ENCODE peak calls at places on chromosome 2, in four cellular contexts. L, U, M and C are unnamed samples.

GRCh38 chr2:12048551-12048950 is 302.1 kb downstream of the LPIN1 start:
- DNase-seq in M (no peak), L (no peak), U (no peak), C (no peak)

GRCh38 chr2:232103140-232103737 is 141.7 kb downstream of the DIS3L2 start:
- DNase-seq in M (no peak), U (no peak), L (no peak), C (no peak)

GRCh38 chr2:44833123-44834069 is 108.1 kb upstream of the SIX3 start:
- DNase-seq in M (no peak), U (peak), L (no peak), C (no peak)

GRCh38 chr2:11835403-11835802 is 89.0 kb downstream of the LPIN1 start:
- DNase-seq in U (no peak), L (no peak), M (no peak), C (no peak)

GRCh38 chr2:103808814-103809213 is 1045.1 kb upstream of the POU3F3 start:
- DNase-seq in U (no peak), M (no peak), L (no peak), C (no peak)

GRCh38 chr2:108616731-108617161 is 82.5 kb downstream of the LIMS1 start:
- DNase-seq in U (no peak), L (no peak), M (peak), C (no peak)

GRCh38 chr2:9519250-9519649 is 36.4 kb downstream of the ADAM17 start:
- DNase-seq in L (no peak), M (no peak), U (peak), C (no peak)

GRCh38 chr2:46776687-46777327 is 138.8 kb downstream of the MCFD2 start:
- DNase-seq in L (peak), M (peak), U (peak), C (no peak)

GRCh38 chr2:114331934-114332333 is 110.5 kb upstream of the DPP10 start:
- DNase-seq in U (no peak), M (no peak), L (no peak), C (no peak)

GRCh38 chr2:84297155-84297554 is 161.9 kb downstream of the SUCLG1 start:
- DNase-seq in L (no peak), M (no peak), U (no peak), C (no peak)

GRCh38 chr2:153595939-153596338 is 117.4 kb upstream of the RPRM start:
- DNase-seq in U (no peak), L (peak), M (no peak), C (no peak)

GRCh38 chr2:172849519-172850217 is 114.0 kb downstream of the RAPGEF4 start:
- DNase-seq in L (no peak), M (no peak), U (no peak), C (no peak)

GRCh38 chr2:227653419-227653818 is 13.2 kb upstream of the SCYGR5 start:
- DNase-seq in U (peak), L (no peak), M (no peak), C (no peak)

GRCh38 chr2:149291881-149292280 is 38.5 kb upstream of the LYPD6 start:
- DNase-seq in M (no peak), L (no peak), U (no peak), C (no peak)

GRCh38 chr2:41932241-41933034 is 115.4 kb upstream of the PKDCC start:
- DNase-seq in M (peak), U (peak), L (peak), C (no peak)

GRCh38 chr2:232634319-232635150 is 1.1 kb downstream of the EFHD1 start:
- DNase-seq in U (no peak), L (peak), M (no peak), C (no peak)

GRCh38 chr2:217956895-217957457 is 45.8 kb downstream of the TNS1 start:
- DNase-seq in M (no peak), U (no peak), L (no peak), C (no peak)

GRCh38 chr2:206798009-206798408 is 32.6 kb downstream of the FASTKD2 start:
- DNase-seq in M (no peak), U (no peak), L (no peak), C (no peak)

GRCh38 chr2:181198188-181198864 is 217.9 kb downstream of the UBE2E3 start:
- DNase-seq in M (no peak), L (no peak), U (no peak), C (no peak)

GRCh38 chr2:143476421-143477084 is 347.3 kb downstream of the ARHGAP15 start:
- DNase-seq in L (no peak), U (no peak), M (no peak), C (no peak)

GRCh38 chr2:224948859-224949258 is 93.4 kb downstream of the DOCK10 start:
- DNase-seq in U (peak), L (no peak), M (peak), C (no peak)

GRCh38 chr2:159903404-159904126 is 105.6 kb upstream of the CD302 start:
- DNase-seq in U (peak), L (no peak), M (peak), C (no peak)

GRCh38 chr2:137437386-137437785 is 526.9 kb upstream of the HNMT start:
- DNase-seq in U (no peak), M (no peak), L (no peak), C (no peak)

GRCh38 chr2:7083580-7084509 is 166.6 kb downstream of the RNF144A start:
- DNase-seq in M (no peak), L (peak), U (peak), C (no peak)

GRCh38 chr2:30780776-30781330 is 26.4 kb downstream of the CAPN13 start:
- DNase-seq in L (no peak), M (no peak), U (no peak), C (no peak)

GRCh38 chr2:135030826-135031225 is 16.4 kb downstream of the MAP3K19 start:
- DNase-seq in M (no peak), L (peak), U (peak), C (peak)

GRCh38 chr2:174067815-174068214 is 102.6 kb upstream of the SP3 start:
- DNase-seq in M (no peak), U (no peak), L (no peak), C (no peak)

GRCh38 chr2:99278793-99279291 is 22.2 kb downstream of the LYG1 start:
- DNase-seq in L (no peak), M (no peak), U (peak), C (no peak)

GRCh38 chr2:71767663-71768062 is 314.3 kb downstream of the DYSF start:
- DNase-seq in L (no peak), U (no peak), M (no peak), C (no peak)

GRCh38 chr2:219291394-219291793 is 12.2 kb downstream of the DNAJB2 start:
- DNase-seq in L (no peak), U (no peak), M (no peak), C (no peak)

GRCh38 chr2:75068546-75068945 is 110.1 kb downstream of the POLE4 start:
- DNase-seq in M (peak), L (no peak), U (no peak), C (no peak)

GRCh38 chr2:189366349-189366748 is 74.9 kb upstream of the WDR75 start:
- DNase-seq in M (no peak), U (no peak), L (no peak), C (no peak)

GRCh38 chr2:136019304-136019703 is 33.9 kb upstream of the DARS1 start:
- DNase-seq in M (no peak), U (no peak), L (no peak), C (no peak)

GRCh38 chr2:220134756-220135534 is 507.5 kb downstream of the SLC4A3 start:
- DNase-seq in L (no peak), U (peak), M (no peak), C (no peak)

GRCh38 chr2:223123859-223124610 is 72.0 kb downstream of the KCNE4 start:
- DNase-seq in L (no peak), M (no peak), U (no peak), C (no peak)

GRCh38 chr2:200668473-200668872 is 82.7 kb downstream of the AOX1 start:
- DNase-seq in M (no peak), U (no peak), L (no peak), C (no peak)

GRCh38 chr2:42110287-42110973 is 58.7 kb upstream of the EML4 start:
- DNase-seq in L (no peak), M (no peak), U (no peak), C (no peak)

GRCh38 chr2:127680706-127681287 is 5.5 kb upstream of the LIMS2 start:
- DNase-seq in L (no peak), M (no peak), U (no peak), C (no peak)

GRCh38 chr2:166278856-166279255 is 96.9 kb downstream of the SCN9A start:
- DNase-seq in L (no peak), M (no peak), U (no peak), C (no peak)
- TF ChIP-seq CTCF in L (no peak), M (no peak), U (no peak), C (no peak)

GRCh38 chr2:197359859-197360258 is 49.3 kb upstream of the ANKRD44 start:
- DNase-seq in L (no peak), U (no peak), M (no peak), C (no peak)
- TF ChIP-seq CTCF in L (no peak), U (peak), M (no peak), C (peak)

DNA sequence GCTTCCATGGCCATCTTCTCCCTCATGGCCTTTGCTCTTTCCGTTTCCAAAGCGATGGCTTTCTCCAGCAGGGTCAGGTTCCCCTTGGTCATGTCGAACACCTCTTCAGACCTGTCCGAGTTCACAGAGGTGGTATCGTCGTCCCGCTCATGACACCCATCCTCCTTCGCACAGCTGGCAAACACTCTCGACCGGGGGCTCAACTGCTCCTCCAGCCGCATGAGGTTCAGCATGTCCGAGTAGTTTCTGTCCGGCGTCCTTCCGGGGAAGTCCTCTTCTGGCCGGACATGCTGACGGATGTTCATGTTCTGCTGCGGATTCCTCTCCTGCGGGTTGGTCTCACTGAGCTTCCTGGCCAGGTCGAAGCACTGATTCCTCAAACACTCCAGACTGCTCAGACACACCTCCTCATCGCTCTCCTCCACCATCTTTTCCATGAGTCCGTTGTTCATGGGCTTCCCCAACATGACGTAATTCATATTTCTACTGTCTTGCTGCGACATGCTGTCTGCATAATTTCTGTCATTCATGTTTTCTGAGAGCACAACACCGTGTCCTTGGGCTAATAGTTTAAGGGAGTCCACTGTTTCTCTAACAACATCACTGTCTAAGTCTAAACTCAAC is 178.2 kb upstream of the PXDN start:
- DNase-seq in L (no peak), U (no peak), M (no peak), C (no peak)
- TF ChIP-seq CTCF in L (no peak), U (no peak), M (no peak), C (no peak)

GRCh38 chr2:3628800-3629199 is 29.2 kb upstream of the ALLC start:
- DNase-seq in L (peak), U (no peak), M (peak), C (no peak)
- TF ChIP-seq CTCF in L (no peak), U (no peak), M (no peak), C (peak)

GRCh38 chr2:124267821-124268220 is 242.7 kb downstream of the CNTNAP5 start:
- DNase-seq in U (peak), M (no peak), L (no peak), C (no peak)

GRCh38 chr2:124269348-124269747 is 244.3 kb downstream of the CNTNAP5 start:
- DNase-seq in U (no peak), L (peak), M (no peak), C (no peak)

GRCh38 chr2:124265641-124266040 is 240.6 kb downstream of the CNTNAP5 start:
- DNase-seq in U (no peak), L (no peak), M (no peak), C (no peak)

GRCh38 chr2:124261456-124261855 is 236.4 kb downstream of the CNTNAP5 start:
- DNase-seq in U (no peak), L (no peak), M (no peak), C (no peak)

GRCh38 chr2:124264496-124265160 is 239.5 kb downstream of the CNTNAP5 start:
- DNase-seq in M (no peak), U (peak), L (no peak), C (no peak)
- TF ChIP-seq CTCF in M (no peak), U (no peak), L (no peak), C (no peak)

GRCh38 chr2:169086893-169087467 is 17.6 kb downstream of the DHRS9 start:
- DNase-seq in U (no peak), L (no peak), M (peak), C (no peak)

GRCh38 chr2:169090133-169090820 is 20.9 kb downstream of the DHRS9 start:
- DNase-seq in M (no peak), L (no peak), U (no peak), C (no peak)

GRCh38 chr2:169089182-169089581 is 19.8 kb downstream of the DHRS9 start:
- DNase-seq in M (no peak), U (no peak), L (peak), C (no peak)

GRCh38 chr2:169091256-169091655 is 21.9 kb downstream of the DHRS9 start:
- DNase-seq in L (no peak), U (no peak), M (no peak), C (no peak)

GRCh38 chr2:169087757-169088379 is 18.5 kb downstream of the DHRS9 start:
- DNase-seq in L (no peak), U (no peak), M (no peak), C (no peak)
- TF ChIP-seq CTCF in L (no peak), U (no peak), M (no peak), C (no peak)

GRCh38 chr2:10709290-10709939 is 12.0 kb upstream of the ATP6V1C2 start:
- DNase-seq in M (no peak), U (no peak), L (peak), C (no peak)
- TF ChIP-seq CTCF in M (peak), U (peak), L (peak), C (no peak)

GRCh38 chr2:238130696-238131628 is 7.5 kb upstream of the KLHL30 start:
- DNase-seq in U (no peak), L (no peak), M (no peak), C (no peak)
- TF ChIP-seq CTCF in U (no peak), L (no peak), M (no peak), C (no peak)

GRCh38 chr2:113173563-113174368 is at the start of gene PSD4:
- DNase-seq in L (no peak), U (no peak), M (peak), C (no peak)

GRCh38 chr2:113175101-113175628 is 1.4 kb downstream of the PSD4 start:
- DNase-seq in L (no peak), U (no peak), M (no peak), C (no peak)

GRCh38 chr2:113175736-113176695 is 2.2 kb downstream of the PSD4 start:
- DNase-seq in L (no peak), M (no peak), U (no peak), C (no peak)

GRCh38 chr2:113172721-113173562 is 829 bp upstream of the PSD4 start:
- DNase-seq in L (no peak), U (no peak), M (no peak), C (no peak)

DNA sequence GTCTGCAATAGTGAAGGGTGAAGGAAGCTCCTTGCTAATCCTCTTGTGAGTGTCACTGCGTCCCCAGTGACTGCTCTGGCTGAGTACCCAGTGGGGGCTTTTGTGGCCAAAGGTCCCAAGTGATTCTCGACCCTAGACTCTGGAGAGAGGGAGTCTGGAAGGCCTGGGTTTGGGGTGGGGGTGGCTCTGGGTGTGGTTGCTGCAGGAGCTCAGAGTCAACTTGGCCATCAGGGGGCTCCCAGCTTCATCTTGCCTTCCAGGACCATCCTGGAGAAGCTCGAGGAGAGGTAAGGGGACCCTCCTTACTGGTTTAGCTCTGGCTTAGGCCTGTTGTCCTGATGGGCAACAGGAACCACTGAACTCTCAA is 581 bp downstream of the PSD4 start:
- DNase-seq in L (no peak), M (no peak), U (no peak), C (no peak)
- TF ChIP-seq CTCF in L (no peak), M (no peak), U (no peak), C (no peak)

GRCh38 chr2:55490554-55490953 is 29.0 kb upstream of the CFAP36 start:
- DNase-seq in U (peak), L (no peak), M (peak), C (no peak)
- TF ChIP-seq CTCF in U (no peak), L (no peak), M (no peak), C (no peak)